ENCODE peak calls at places on chromosomes 5 and 9, in seven cellular contexts. One of them, this sample, is unnamed.

GRCh38 chr9:34171753-34172535 is 6.9 kb upstream of the UBAP1 start:
- DNase-seq in HS-5: no peak
- DNase-seq in stomach: no peak
- DNase-seq in B cell: peak
- DNase-seq in Caco-2: no peak
- DNase-seq in adipocyte: no peak
- DNase-seq in WTC11: no peak
- DNase-seq in this sample: peak

GRCh38 chr9:124341455-124342170 is 73.6 kb downstream of the PSMB7 start:
- DNase-seq in HS-5: no peak
- DNase-seq in stomach: no peak
- DNase-seq in B cell: peak
- DNase-seq in Caco-2: no peak
- DNase-seq in adipocyte: no peak
- DNase-seq in WTC11: no peak
- DNase-seq in this sample: no peak

GRCh38 chr9:94030318-94031179 is 53.7 kb upstream of the PTPDC1 start:
- DNase-seq in HS-5: peak
- DNase-seq in stomach: peak
- DNase-seq in B cell: peak
- DNase-seq in Caco-2: peak
- DNase-seq in adipocyte: peak
- DNase-seq in WTC11: peak
- DNase-seq in this sample: peak

GRCh38 chr9:71096431-71097108 is 24.9 kb downstream of the TRPM3 start:
- DNase-seq in HS-5: no peak
- DNase-seq in stomach: peak
- DNase-seq in B cell: no peak
- DNase-seq in Caco-2: peak
- DNase-seq in adipocyte: no peak
- DNase-seq in WTC11: no peak
- DNase-seq in this sample: no peak

GRCh38 chr5:120806132-120806531 is 342.0 kb downstream of the PRR16 start:
- DNase-seq in HS-5: no peak
- DNase-seq in stomach: no peak
- DNase-seq in B cell: no peak
- DNase-seq in Caco-2: no peak
- DNase-seq in adipocyte: peak
- DNase-seq in WTC11: no peak
- DNase-seq in this sample: no peak

GRCh38 chr5:10374032-10374431 is 20.5 kb downstream of the MARCHF6 start:
- DNase-seq in HS-5: no peak
- DNase-seq in stomach: no peak
- DNase-seq in B cell: no peak
- DNase-seq in Caco-2: no peak
- DNase-seq in adipocyte: peak
- DNase-seq in WTC11: no peak
- DNase-seq in this sample: no peak

GRCh38 chr9:16925426-16925825 is 55.0 kb upstream of the BNC2 start:
- DNase-seq in HS-5: no peak
- DNase-seq in stomach: no peak
- DNase-seq in B cell: no peak
- DNase-seq in Caco-2: no peak
- DNase-seq in adipocyte: peak
- DNase-seq in WTC11: no peak
- DNase-seq in this sample: no peak

GRCh38 chr5:76391014-76391413 is 12.1 kb upstream of the IQGAP2 start:
- DNase-seq in HS-5: no peak
- DNase-seq in stomach: no peak
- DNase-seq in B cell: no peak
- DNase-seq in Caco-2: no peak
- DNase-seq in adipocyte: no peak
- DNase-seq in WTC11: no peak
- DNase-seq in this sample: no peak

GRCh38 chr5:54205918-54206317 is 104.5 kb downstream of the ARL15 start:
- DNase-seq in HS-5: no peak
- DNase-seq in stomach: no peak
- DNase-seq in B cell: no peak
- DNase-seq in Caco-2: no peak
- DNase-seq in adipocyte: no peak
- DNase-seq in WTC11: no peak
- DNase-seq in this sample: no peak

GRCh38 chr5:170757182-170757601 is 26.3 kb upstream of the GABRP start:
- DNase-seq in HS-5: no peak
- DNase-seq in stomach: peak
- DNase-seq in B cell: no peak
- DNase-seq in Caco-2: peak
- DNase-seq in adipocyte: peak
- DNase-seq in WTC11: no peak
- DNase-seq in this sample: no peak

GRCh38 chr5:157215826-157216167 is 35.2 kb downstream of the ITK start:
- DNase-seq in HS-5: no peak
- DNase-seq in stomach: no peak
- DNase-seq in B cell: no peak
- DNase-seq in Caco-2: no peak
- DNase-seq in adipocyte: no peak
- DNase-seq in WTC11: no peak
- DNase-seq in this sample: no peak

GRCh38 chr9:106862115-106862945 is 636 bp upstream of the ZNF462 start:
- DNase-seq in HS-5: no peak
- DNase-seq in stomach: no peak
- DNase-seq in B cell: peak
- DNase-seq in Caco-2: peak
- DNase-seq in adipocyte: peak
- DNase-seq in WTC11: peak
- DNase-seq in this sample: peak

This sample was measured in MM.1S.